ENCODE peak calls at places on chromosomes 13 and 19, in eight cellular contexts. D is right lobe of liver, J is stomach, A is adrenal gland, N is heart left ventricle, P is NB4, L is A549, V is body of pancreas. F is an unnamed sample.

GRCh38 chr19:33471111-33471996 is 50.2 kb downstream of the PEPD start:
- DNase-seq in D (peak; percentile 16), J (no peak), A (peak; percentile 52), N (peak; percentile 6), P (no peak), L (no peak), V (no peak), F (no peak)

GRCh38 chr13:74990992-74991391 is 491.0 kb downstream of the TBC1D4 start:
- DNase-seq in D (no peak), J (no peak), A (no peak), N (no peak), P (no peak), L (no peak), V (no peak), F (no peak)

GRCh38 chr13:50732712-50733111 is 110.8 kb downstream of the DLEU7 start:
- DNase-seq in D (no peak), J (no peak), A (no peak), N (no peak), P (no peak), L (no peak), V (no peak), F (no peak)

GRCh38 chr19:19342086-19343015 is 21.7 kb downstream of the MAU2 start:
- DNase-seq in D (peak; percentile 77), J (peak; percentile 76), A (peak; percentile 90), N (peak; percentile 60), P (peak; percentile 75), L (peak; percentile 76), V (peak; percentile 74), F (peak; percentile 70)

GRCh38 chr13:38398810-38399493 is 49.3 kb downstream of the UFM1 start:
- DNase-seq in D (no peak), J (no peak), A (no peak), N (no peak), P (peak; percentile 78), L (no peak), V (no peak), F (no peak)

GRCh38 chr13:20182231-20182846 is 10.4 kb downstream of the GJB2 start:
- DNase-seq in D (no peak), J (peak; percentile 48), A (peak; percentile 72), N (peak; percentile 45), P (peak; percentile 88), L (peak; percentile 58), V (peak; percentile 63), F (peak; percentile 71)

GRCh38 chr13:34901577-34901976 is 40.5 kb upstream of the NBEA start:
- DNase-seq in D (no peak), J (no peak), A (no peak), N (no peak), P (no peak), L (no peak), V (no peak), F (no peak)

GRCh38 chr19:19403373-19403901 is 2.0 kb upstream of the GATAD2A start:
- DNase-seq in D (no peak), J (no peak), A (no peak), N (no peak), P (peak; percentile 58), L (no peak), V (peak; percentile 37), F (peak; percentile 36)

GRCh38 chr19:532578-533484 is 1.3 kb downstream of the CDC34 start:
- DNase-seq in D (peak; percentile 88), J (peak; percentile 85), A (peak; percentile 90), N (peak; percentile 84), P (peak; percentile 67), L (peak; percentile 38), V (peak; percentile 77), F (peak; percentile 91)

DNA sequence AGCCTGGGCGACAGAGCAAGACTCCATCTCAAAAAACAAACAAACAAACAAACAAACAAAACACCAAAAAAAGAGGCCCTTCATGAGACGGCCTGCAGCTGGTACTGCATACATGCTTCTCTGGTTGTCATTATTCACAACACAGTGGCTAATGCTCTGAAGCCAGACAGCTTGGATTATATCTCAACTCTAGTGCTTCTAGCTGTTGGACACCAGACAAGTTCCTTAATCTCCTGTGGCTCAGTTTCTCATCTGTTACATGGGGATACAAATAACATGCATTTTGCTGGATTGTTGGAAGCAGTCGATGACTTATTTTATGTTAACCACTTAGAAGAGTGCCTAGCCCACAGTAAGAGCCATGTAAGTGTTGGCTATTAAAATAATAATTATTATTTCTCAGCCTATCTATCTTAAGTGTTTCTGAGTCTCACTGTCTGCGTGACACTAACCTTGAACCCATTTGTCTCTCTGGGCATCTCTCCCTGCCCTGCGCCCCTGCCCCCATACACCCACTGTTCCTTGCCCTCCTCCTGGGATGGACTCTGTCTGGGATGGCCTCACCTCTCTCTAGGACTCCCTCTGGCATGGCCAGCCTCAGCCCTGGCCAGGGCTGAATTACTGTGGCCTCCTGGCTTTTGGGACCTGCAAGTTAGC is 3.1 kb upstream of the JUNB start:
- DNase-seq in D (no peak), J (no peak), A (peak; percentile 51), N (no peak), P (peak; percentile 27), L (no peak), V (no peak), F (no peak)
- H3K4me3 ChIP-seq in D (peak overlapping the region; percentile 90), J (peak overlapping the region; percentile 79), A (no peak overlapping the region), N (peak overlapping the region; percentile 73), P (no peak overlapping the region), L (peak overlapping the region; percentile 92), V (no peak overlapping the region), F (no peak overlapping the region)

GRCh38 chr13:110519046-110519445 is 42.5 kb downstream of the RAB20 start:
- DNase-seq in D (peak; percentile 49), J (no peak), A (no peak), N (no peak), P (no peak), L (no peak), V (no peak), F (no peak)

GRCh38 chr13:110518150-110518525 is 43.4 kb downstream of the RAB20 start:
- DNase-seq in D (peak; percentile 39), J (no peak), A (no peak), N (no peak), P (no peak), L (no peak), V (no peak), F (no peak)

GRCh38 chr13:110517505-110518149 is 43.9 kb downstream of the RAB20 start:
- DNase-seq in D (no peak), J (no peak), A (no peak), N (no peak), P (no peak), L (no peak), V (no peak), F (no peak)

GRCh38 chr13:110519506-110519905 is 42.0 kb downstream of the RAB20 start:
- DNase-seq in D (peak; percentile 52), J (no peak), A (no peak), N (no peak), P (no peak), L (no peak), V (no peak), F (no peak)

GRCh38 chr13:110518571-110518970 is 43.0 kb downstream of the RAB20 start:
- DNase-seq in D (peak; percentile 59), J (peak; percentile 50), A (no peak), N (no peak), P (no peak), L (no peak), V (no peak), F (peak; percentile 64)
- TF ChIP-seq POLR2A in D (no peak), J (no peak), A (no peak), N (no peak), P (no peak), L (no peak), V (no peak), F (no peak)

GRCh38 chr19:41322451-41322850 is 12.5 kb downstream of the CCDC97 start:
- DNase-seq in D (no peak), J (no peak), A (peak; percentile 62), N (no peak), P (no peak), L (no peak), V (no peak), F (no peak)

GRCh38 chr19:41323430-41324125 is 13.6 kb downstream of the CCDC97 start:
- DNase-seq in D (no peak), J (peak; percentile 60), A (peak; percentile 86), N (peak; percentile 67), P (peak; percentile 88), L (peak; percentile 93), V (peak; percentile 56), F (peak; percentile 87)

GRCh38 chr19:41324231-41324702 is 14.3 kb downstream of the CCDC97 start:
- DNase-seq in D (no peak), J (no peak), A (peak; percentile 64), N (no peak), P (peak; percentile 25), L (no peak), V (no peak), F (no peak)

GRCh38 chr19:41321600-41322270 is 11.8 kb downstream of the CCDC97 start:
- DNase-seq in D (no peak), J (no peak), A (peak; percentile 80), N (peak; percentile 50), P (peak; percentile 53), L (peak; percentile 95), V (peak; percentile 47), F (no peak)

GRCh38 chr19:41323023-41323422 is 13.1 kb downstream of the CCDC97 start:
- DNase-seq in D (no peak), J (no peak), A (peak; percentile 74), N (peak; percentile 36), P (no peak), L (no peak), V (no peak), F (no peak)
- H3K4me3 ChIP-seq in D (no peak overlapping the region), J (no peak overlapping the region), A (no peak overlapping the region), N (no peak overlapping the region), P (no peak overlapping the region), L (peak overlapping the region; percentile 15), V (no peak overlapping the region), F (no peak overlapping the region)

GRCh38 chr19:22604571-22605274 is 29.4 kb upstream of the ZNF492 start:
- DNase-seq in D (no peak), J (no peak), A (no peak), N (no peak), P (no peak), L (no peak), V (no peak), F (no peak)

GRCh38 chr19:22603518-22604440 is 30.3 kb upstream of the ZNF492 start:
- DNase-seq in D (no peak), J (no peak), A (no peak), N (no peak), P (peak; percentile 16), L (no peak), V (no peak), F (no peak)

GRCh38 chr19:22600690-22601648 is 33.2 kb upstream of the ZNF492 start:
- DNase-seq in D (no peak), J (no peak), A (no peak), N (no peak), P (no peak), L (no peak), V (no peak), F (no peak)

GRCh38 chr19:22601906-22602630 is 32.1 kb upstream of the ZNF492 start:
- DNase-seq in D (no peak), J (no peak), A (no peak), N (no peak), P (no peak), L (no peak), V (no peak), F (no peak)

DNA sequence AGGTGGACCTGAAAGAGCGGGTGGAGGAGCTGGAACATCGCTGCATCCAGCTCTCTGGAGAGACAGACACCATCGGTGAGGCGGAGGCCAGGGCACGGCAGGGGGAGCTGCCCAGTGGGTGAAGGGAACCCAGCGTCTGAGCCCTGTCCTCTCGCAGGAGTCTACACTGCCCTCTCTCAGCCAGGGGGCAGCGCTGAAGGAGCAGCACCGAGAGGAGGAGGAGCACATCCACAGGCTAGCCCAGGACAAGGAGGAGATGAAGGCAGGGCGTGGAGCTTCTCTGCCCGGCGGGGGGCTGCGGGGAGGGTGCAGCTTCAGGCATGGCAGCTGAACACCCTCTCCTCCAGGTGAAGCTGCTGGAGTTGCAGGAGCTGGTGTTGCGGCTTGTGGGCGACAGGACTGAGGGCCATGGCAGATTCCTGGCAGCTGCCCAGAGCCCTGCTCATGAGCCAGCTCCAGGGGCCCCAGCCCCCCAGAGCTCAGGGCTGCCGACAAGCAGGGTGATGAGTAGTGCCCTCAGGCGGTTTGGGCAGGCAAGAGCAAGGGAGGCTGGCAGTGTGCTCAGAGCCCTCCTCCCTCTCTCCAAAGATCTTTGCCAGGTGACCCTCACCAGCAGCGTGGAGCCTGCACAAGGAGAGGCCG is 31.4 kb upstream of the ZNF492 start:
- DNase-seq in D (no peak), J (no peak), A (no peak), N (no peak), P (no peak), L (no peak), V (no peak), F (no peak)
- TF ChIP-seq POLR2A in D (no peak), J (no peak), A (no peak), N (no peak), P (no peak), L (no peak), V (no peak), F (no peak)